ENCODE peak calls at places on chromosomes 13 and 19, in six cellular contexts. G, R, E, Q, U and T are unnamed samples. For H3K79me2, the result is how much of the 10 kb centered on the place peaks cover.

GRCh38 chr13:100454876-100455275 is 133.7 kb downstream of the GGACT start:
- DNase-seq in Q (no peak), E (no peak), G (peak), U (no peak), R (no peak), T (peak)

GRCh38 chr19:5186293-5187050 is 154.1 kb downstream of the PTPRS start:
- DNase-seq in G (peak), E (no peak), Q (no peak), R (no peak), U (no peak), T (no peak)

GRCh38 chr19:1847684-1848398 is 442 bp downstream of the REXO1 start:
- DNase-seq in E (no peak), Q (peak), G (peak), R (peak), U (peak), T (peak)

GRCh38 chr19:6103217-6103644 is 7.1 kb downstream of the RFX2 start:
- DNase-seq in Q (no peak), U (no peak), R (no peak), G (peak), E (no peak), T (no peak)

GRCh38 chr13:54614729-54615128 is 1586.1 kb downstream of the OLFM4 start:
- DNase-seq in U (no peak), E (no peak), G (no peak), R (peak), Q (no peak), T (no peak)

GRCh38 chr19:2291185-2291751 is 9.3 kb upstream of the PEAK3 start:
- DNase-seq in R (peak), E (no peak), Q (no peak), U (peak), G (peak), T (no peak)

GRCh38 chr13:36815069-36815468 is 4.0 kb upstream of the RFXAP start:
- DNase-seq in E (no peak), Q (peak), G (no peak), R (no peak), U (peak), T (peak)

GRCh38 chr13:25973085-25973484 is 78.7 kb downstream of the SHISA2 start:
- DNase-seq in Q (no peak), R (peak), E (no peak), U (peak), G (no peak), T (no peak)

GRCh38 chr19:44789943-44790467 is 12.3 kb downstream of the CBLC start:
- DNase-seq in U (no peak), R (no peak), G (no peak), Q (no peak), E (no peak), T (no peak)

GRCh38 chr13:75938811-75939525 is 302.8 kb downstream of the LMO7 start:
- DNase-seq in R (no peak), E (no peak), G (no peak), U (no peak), Q (no peak), T (no peak)

GRCh38 chr19:2561895-2562294 is 86.0 kb downstream of the GADD45B start:
- DNase-seq in R (no peak), E (no peak), U (no peak), G (no peak), Q (peak), T (peak)

GRCh38 chr19:1516395-1516753 is 3.6 kb upstream of the ADAMTSL5 start:
- DNase-seq in E (no peak), Q (peak), U (peak), G (no peak), R (no peak), T (peak)

GRCh38 chr19:58154287-58154678 is 3.7 kb upstream of the ZNF329 start:
- DNase-seq in Q (no peak), E (no peak), U (peak), G (peak), R (peak), T (no peak)

GRCh38 chr13:35469781-35470380 is 6.6 kb downstream of the MAB21L1 start:
- DNase-seq in R (peak), U (no peak), E (no peak), G (no peak), Q (no peak), T (peak)

GRCh38 chr13:33318037-33318436 is 32.5 kb upstream of the STARD13 start:
- DNase-seq in U (no peak), G (no peak), E (no peak), Q (no peak), R (no peak), T (no peak)

GRCh38 chr13:53200075-53200474 is 171.5 kb downstream of the OLFM4 start:
- DNase-seq in Q (no peak), E (no peak), R (no peak), G (no peak), U (peak), T (no peak)

GRCh38 chr13:29573190-29573589 is 22.3 kb downstream of the SLC7A1 start:
- DNase-seq in U (no peak), R (no peak), G (no peak), E (no peak), Q (peak), T (no peak)

GRCh38 chr13:70747305-70747704 is 639.1 kb upstream of the KLHL1 start:
- DNase-seq in U (no peak), R (no peak), G (no peak), Q (no peak), E (no peak), T (no peak)

GRCh38 chr19:45293682-45294081 is 29.0 kb downstream of the CKM start:
- DNase-seq in G (peak), R (no peak), Q (no peak), U (no peak), E (no peak), T (no peak)

GRCh38 chr13:40992678-40993077 is 26.4 kb downstream of the ELF1 start:
- DNase-seq in Q (no peak), E (no peak), G (no peak), R (no peak), U (no peak), T (peak)

GRCh38 chr13:102580552-102581169 is 16.1 kb upstream of the TPP2 start:
- DNase-seq in Q (peak), R (peak), U (peak), E (no peak), G (peak), T (peak)

DNA sequence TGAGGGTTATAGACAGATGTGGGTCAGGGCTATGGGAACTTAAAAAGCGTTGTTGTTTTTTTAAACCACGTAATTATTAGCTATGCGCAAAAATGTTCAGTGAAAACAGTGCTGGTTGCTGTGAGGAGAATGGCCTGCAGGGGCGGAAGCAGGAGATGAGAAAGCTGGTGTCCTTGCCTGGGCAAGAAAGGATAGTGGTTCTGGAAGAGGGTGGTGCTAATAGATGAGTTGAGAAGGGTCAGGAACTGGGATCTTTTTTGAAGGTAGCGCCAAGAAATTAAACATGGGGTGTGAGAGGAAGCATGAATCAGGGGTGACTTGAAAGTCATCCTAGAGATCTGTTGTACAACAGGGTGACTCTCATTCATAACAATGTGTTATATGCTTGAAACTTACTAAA is 4.8 kb upstream of the SMG9 start:
- DNase-seq in U (peak), Q (peak), G (peak), R (no peak), E (no peak), T (peak)
- H2AFZ ChIP-seq in U (no peak), Q (peak), G (no peak), R (no peak), E (no peak), T (peak)

GRCh38 chr19:50233308-50233910 is 30.0 kb downstream of the MYH14 start:
- DNase-seq in E (no peak), U (no peak), Q (no peak), R (no peak), G (no peak), T (no peak)

GRCh38 chr19:50232600-50232999 is 29.2 kb downstream of the MYH14 start:
- DNase-seq in E (no peak), R (no peak), G (no peak), Q (no peak), U (no peak), T (no peak)

GRCh38 chr19:50226536-50226935 is 23.1 kb downstream of the MYH14 start:
- DNase-seq in U (no peak), R (no peak), Q (no peak), E (no peak), G (no peak), T (no peak)

GRCh38 chr19:50231821-50232220 is 28.4 kb downstream of the MYH14 start:
- DNase-seq in R (no peak), G (no peak), E (no peak), Q (no peak), U (no peak), T (no peak)

GRCh38 chr19:50230379-50231351 is 27.2 kb downstream of the MYH14 start:
- DNase-seq in U (peak), Q (no peak), G (no peak), R (peak), E (peak), T (no peak)
- H3K79me2 ChIP-seq in U (under half), Q (under half), G (under half), R (under half), E (under half), T (under half)

GRCh38 chr19:40896418-40896796 is 14.4 kb upstream of the CYP2A7 start:
- DNase-seq in U (no peak), R (no peak), E (no peak), G (no peak), Q (no peak), T (no peak)
- H3K4me2 ChIP-seq in U (no peak), R (no peak), E (no peak), G (no peak), Q (no peak), T (no peak)

GRCh38 chr19:51485960-51486359 is 7.6 kb downstream of the CEACAM18 start:
- DNase-seq in R (no peak), G (no peak), U (no peak), Q (no peak), E (no peak), T (no peak)
- H2AFZ ChIP-seq in R (no peak), G (no peak), U (no peak), Q (no peak), E (no peak), T (no peak)

GRCh38 chr19:48999481-49000325 is 6.0 kb downstream of the RUVBL2 start:
- DNase-seq in G (peak), U (peak), R (peak), E (peak), Q (peak), T (peak)
- H3K79me2 ChIP-seq in G (under half), U (under half), R (under half), E (under half), Q (under half), T (under half)

GRCh38 chr13:20609145-20609544 is 42.2 kb downstream of the IFT88 start:
- DNase-seq in G (peak), Q (no peak), E (no peak), R (no peak), U (no peak), T (no peak)
- H3K4me2 ChIP-seq in G (no peak), Q (no peak), E (no peak), R (no peak), U (no peak), T (no peak)